ENCODE peak calls at places on chromosomes 11 and 22, in four cellular contexts. W, G, C and J are unnamed samples.

GRCh38 chr11:80584661-80585060 is 1143.8 kb upstream of the TENM4 start:
- DNase-seq in G (no peak), C (no peak), W (no peak), J (no peak)

GRCh38 chr11:78244546-78245315 is 56.0 kb downstream of the USP35 start:
- DNase-seq in C (no peak), W (no peak), G (no peak), J (no peak)

GRCh38 chr11:57310630-57311086 is 14.1 kb downstream of the TNKS1BP1 start:
- DNase-seq in C (peak), W (peak), G (no peak), J (no peak)

GRCh38 chr11:1105183-1105565 is 30.5 kb downstream of the MUC2 start:
- DNase-seq in G (no peak), W (no peak), C (no peak), J (no peak)

GRCh38 chr11:63719987-63720386 is 38.7 kb downstream of the RTN3 start:
- DNase-seq in G (no peak), C (no peak), W (peak), J (peak)

GRCh38 chr11:218815-219593 is 11.5 kb downstream of the RIC8A start:
- DNase-seq in G (no peak), C (peak), W (no peak), J (no peak)

GRCh38 chr11:133809525-133810178 is 35.7 kb downstream of the SPATA19 start:
- DNase-seq in W (no peak), C (no peak), G (peak), J (no peak)

GRCh38 chr11:37972691-37973090 is 1374.7 kb upstream of the RAG2 start:
- DNase-seq in W (no peak), G (no peak), C (no peak), J (no peak)

GRCh38 chr11:33533668-33534067 is 167.0 kb downstream of the C11orf91 start:
- DNase-seq in C (no peak), W (peak), G (no peak), J (no peak)

GRCh38 chr11:77411717-77412441 is 62.0 kb downstream of the PAK1 start:
- DNase-seq in C (peak), W (peak), G (peak), J (peak)

GRCh38 chr11:88709567-88709966 is 356.2 kb downstream of the GRM5 start:
- DNase-seq in C (no peak), G (no peak), W (no peak), J (no peak)

GRCh38 chr22:22787151-22787550 is 100.5 kb upstream of the IGLL5 start:
- DNase-seq in G (no peak), C (no peak), W (no peak), J (no peak)

GRCh38 chr11:83002047-83002446 is 69.7 kb downstream of the RAB30 start:
- DNase-seq in G (no peak), C (no peak), W (no peak), J (no peak)

GRCh38 chr22:20432244-20432686 is 5.4 kb downstream of the SCARF2 start:
- DNase-seq in W (no peak), C (no peak), G (no peak), J (no peak)

GRCh38 chr11:8937159-8937558 is 4.4 kb upstream of the C11orf16 start:
- DNase-seq in C (no peak), G (no peak), W (no peak), J (no peak)

GRCh38 chr11:129365816-129366215 is 9.8 kb upstream of the BARX2 start:
- DNase-seq in W (no peak), G (no peak), C (no peak), J (no peak)
- H3K4me3 ChIP-seq in W (no peak), G (no peak), C (no peak), J (no peak)

GRCh38 chr11:11140510-11140909 is 212.5 kb downstream of the CSNK2A3 start:
- DNase-seq in G (no peak), W (no peak), C (no peak), J (no peak)

GRCh38 chr11:11137339-11137738 is 215.7 kb downstream of the CSNK2A3 start:
- DNase-seq in C (no peak), G (no peak), W (no peak), J (no peak)

GRCh38 chr11:11141019-11141418 is 212.0 kb downstream of the CSNK2A3 start:
- DNase-seq in W (no peak), G (no peak), C (no peak), J (no peak)

GRCh38 chr11:11135820-11136476 is 217.1 kb downstream of the CSNK2A3 start:
- DNase-seq in C (no peak), G (no peak), W (no peak), J (no peak)
- H3K4me3 ChIP-seq in C (no peak), G (no peak), W (no peak), J (no peak)

DNA sequence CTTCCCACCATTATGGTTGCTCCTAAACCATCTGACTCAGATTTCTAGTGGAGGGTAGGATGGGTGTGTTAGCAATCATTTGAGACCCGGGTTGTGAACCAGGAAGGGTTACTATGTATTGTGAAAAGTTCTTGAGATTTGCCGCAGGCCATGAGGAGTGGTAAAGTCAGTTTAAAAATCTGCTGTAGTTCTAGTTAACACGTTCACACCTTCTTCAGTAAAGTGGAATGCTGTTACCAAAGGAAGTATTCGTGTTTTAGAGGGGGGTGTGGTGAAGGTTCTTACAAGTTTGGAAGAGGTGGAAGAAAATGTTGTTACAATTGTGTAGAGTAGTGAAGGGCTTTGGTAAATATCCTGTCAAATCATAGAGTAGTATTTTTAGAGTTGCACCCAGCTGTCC is 2.6 kb downstream of the MTMR3 start:
- DNase-seq in C (no peak), G (no peak), W (no peak), J (no peak)
- H3K4me3 ChIP-seq in C (no peak), G (no peak), W (no peak), J (no peak)

GRCh38 chr22:37690901-37691504 is 4.9 kb downstream of the NOL12 start:
- DNase-seq in C (no peak), G (no peak), W (no peak), J (no peak)

GRCh38 chr22:37701121-37701786 is 4.4 kb downstream of the TRIOBP start:
- DNase-seq in G (no peak), C (no peak), W (peak), J (no peak)

GRCh38 chr22:37697540-37697835 is 640 bp downstream of the TRIOBP start:
- DNase-seq in C (no peak), W (no peak), G (no peak), J (no peak)

GRCh38 chr22:37692627-37693285 is 4.1 kb upstream of the TRIOBP start:
- DNase-seq in W (no peak), C (no peak), G (no peak), J (no peak)

DNA sequence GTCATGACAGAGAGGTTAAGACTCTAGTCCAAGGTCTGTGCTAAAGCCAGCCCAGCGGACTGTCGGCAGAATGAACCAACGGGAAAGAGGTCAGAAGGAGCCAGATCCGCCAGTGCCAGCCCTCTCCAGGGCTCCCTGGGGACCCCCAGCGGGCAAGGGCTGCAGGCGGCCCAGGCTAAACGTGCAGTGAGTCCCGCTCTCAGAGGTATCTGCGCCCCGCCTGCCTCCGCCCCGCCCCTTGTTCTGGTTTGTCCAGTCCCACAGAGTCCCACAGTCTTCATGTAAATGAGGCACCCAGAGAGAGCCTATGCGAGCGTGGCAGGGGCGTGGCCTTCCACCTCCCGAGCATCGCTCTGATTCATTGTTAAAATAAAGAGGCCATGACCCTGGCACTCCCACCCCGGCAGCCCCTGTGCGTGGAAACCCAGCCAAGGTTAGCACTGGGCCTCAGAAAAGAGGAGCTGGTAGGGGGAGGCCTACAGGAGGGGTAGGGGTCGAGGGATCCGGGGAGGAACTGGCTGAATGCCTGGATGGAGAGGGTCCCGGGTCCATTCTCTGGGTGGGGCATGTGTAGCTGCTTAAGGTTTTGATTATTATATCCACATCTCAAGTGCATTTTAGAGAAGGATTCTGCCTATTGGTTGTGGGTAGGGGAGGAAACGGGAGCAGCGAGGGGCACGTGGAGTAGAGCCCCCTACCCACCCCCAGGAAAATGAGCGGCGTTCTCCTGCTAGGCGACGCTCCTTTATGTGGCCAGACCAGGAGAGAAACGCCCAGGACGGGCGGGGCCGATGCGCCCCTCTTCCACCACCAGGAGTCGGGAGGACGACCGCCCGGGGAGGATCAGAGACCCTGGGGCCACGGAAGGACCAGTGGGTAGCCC is at the start of gene TRIOBP:
- DNase-seq in W (peak), C (peak), G (peak), J (peak)
- H3K4me3 ChIP-seq in W (peak), C (no peak), G (peak), J (peak)

GRCh38 chr22:23838686-23839468 is at the start of gene DERL3:
- DNase-seq in W (peak), C (peak), G (peak), J (peak)
- H3K4me3 ChIP-seq in W (peak), C (peak), G (peak), J (peak)

GRCh38 chr11:46977038-46977818 is 40.7 kb downstream of the CSTPP1 start:
- DNase-seq in W (no peak), G (no peak), C (no peak), J (no peak)

GRCh38 chr11:46976182-46976854 is 39.8 kb downstream of the CSTPP1 start:
- DNase-seq in W (no peak), G (no peak), C (no peak), J (no peak)

GRCh38 chr11:46979358-46979757 is 42.8 kb downstream of the CSTPP1 start:
- DNase-seq in C (no peak), W (no peak), G (no peak), J (no peak)

GRCh38 chr11:46981429-46981828 is 44.9 kb downstream of the CSTPP1 start:
- DNase-seq in G (no peak), C (no peak), W (no peak), J (no peak)

GRCh38 chr11:46977940-46978595 is 41.5 kb downstream of the CSTPP1 start:
- DNase-seq in W (peak), C (no peak), G (no peak), J (no peak)
- H3K4me3 ChIP-seq in W (no peak), C (no peak), G (no peak), J (no peak)